ENCODE peak calls at places on chromosomes 4 and X, in six cellular contexts. Z is fibroblast of mammary gland; J is stimulated activated naive B cell treated with anti-CD40 and anti-IgM and Interleukin-4, amounts not matched to agents 10 μg/mL and 1 μg/mL and 100 μg/mL, for 72 hours; K is T-helper 9 cell; I is WERI-Rb-1; S is CD8-positive, alpha-beta memory T cell. A is an unnamed sample.
A peak's percentile ranks its signal among the peaks of the same experiment; 100 is the strongest.

GRCh38 chr4:19133315-19133714 is 1111.8 kb upstream of the LCORL start:
- DNase-seq in Z (no peak), J (no peak), K (no peak), I (no peak), S (no peak), A (no peak)

GRCh38 chrX:151896734-151897474 is 15.8 kb upstream of the MAGEA4 start:
- DNase-seq in Z (peak; percentile 80), J (no peak), K (no peak), I (no peak), S (no peak), A (no peak)

GRCh38 chr4:63348735-63349673 is 1060.2 kb downstream of the TECRL start:
- DNase-seq in Z (no peak), J (no peak), K (no peak), I (peak; percentile 6), S (peak; percentile 41), A (no peak)

GRCh38 chr4:16270654-16271328 is 44.5 kb upstream of the TAPT1 start:
- DNase-seq in Z (no peak), J (no peak), K (no peak), I (no peak), S (no peak), A (no peak)

GRCh38 chrX:150269613-150270254 is 93.4 kb upstream of the MAMLD1 start:
- DNase-seq in Z (peak; percentile 9), J (no peak), K (no peak), I (no peak), S (no peak), A (no peak)

GRCh38 chr4:70183168-70183939 is 12.2 kb upstream of the ODAM start:
- DNase-seq in Z (peak; percentile 65), J (no peak), K (no peak), I (peak; percentile 48), S (no peak), A (peak; percentile 10)

GRCh38 chr4:102693266-102693850 is 67.4 kb downstream of the MANBA start:
- DNase-seq in Z (no peak), J (no peak), K (no peak), I (no peak), S (no peak), A (no peak)

GRCh38 chrX:38109042-38109904 is 102.9 kb downstream of the SYTL5 start:
- DNase-seq in Z (no peak), J (no peak), K (no peak), I (no peak), S (no peak), A (no peak)

GRCh38 chr4:143773998-143774898 is 73.8 kb upstream of the FREM3 start:
- DNase-seq in Z (peak; percentile 68), J (peak; percentile 49), K (no peak), I (peak; percentile 78), S (peak; percentile 60), A (peak; percentile 28)

GRCh38 chr4:64598068-64598467 is 188.8 kb upstream of the TECRL start:
- DNase-seq in Z (peak; percentile 12), J (no peak), K (no peak), I (no peak), S (no peak), A (no peak)

GRCh38 chr4:82865592-82865991 is 25.4 kb downstream of the SEC31A start:
- DNase-seq in Z (peak; percentile 92), J (no peak), K (no peak), I (no peak), S (no peak), A (peak; percentile 59)

GRCh38 chr4:7805533-7806079 is 134.1 kb downstream of the AFAP1 start:
- DNase-seq in Z (peak; percentile 77), J (no peak), K (no peak), I (no peak), S (no peak), A (peak; percentile 55)

GRCh38 chrX:83510466-83511181 is 2.5 kb downstream of the POU3F4 start:
- DNase-seq in Z (no peak), J (no peak), K (no peak), I (no peak), S (no peak), A (no peak)

GRCh38 chrX:79366888-79367749 is at the start of gene ITM2A:
- DNase-seq in Z (peak; percentile 5), J (peak; percentile 33), K (peak; percentile 39), I (no peak), S (peak; percentile 80), A (no peak)

GRCh38 chr4:111639876-111640275 is 505.4 kb upstream of the FAM241A start:
- DNase-seq in Z (peak; percentile 61), J (no peak), K (no peak), I (peak; percentile 27), S (no peak), A (peak; percentile 25)

GRCh38 chr4:168183717-168184571 is 91.6 kb downstream of the ANXA10 start:
- DNase-seq in Z (peak; percentile 51), J (no peak), K (no peak), I (no peak), S (no peak), A (peak; percentile 83)

GRCh38 chrX:68433155-68433980 is at the start of gene OPHN1:
- DNase-seq in Z (peak; percentile 75), J (no peak), K (no peak), I (peak; percentile 70), S (no peak), A (peak; percentile 83)

GRCh38 chr4:17260395-17260907 is 251.4 kb downstream of the QDPR start:
- DNase-seq in Z (no peak), J (no peak), K (no peak), I (no peak), S (no peak), A (no peak)

GRCh38 chrX:118627084-118627758 is 100.2 kb upstream of the IL13RA1 start:
- DNase-seq in Z (peak; percentile 11), J (no peak), K (no peak), I (no peak), S (no peak), A (no peak)

GRCh38 chr4:15649914-15650545 is 5.1 kb downstream of the FBXL5 start:
- DNase-seq in Z (peak; percentile 71), J (peak; percentile 30), K (peak; percentile 38), I (peak; percentile 64), S (peak; percentile 78), A (peak; percentile 67)

GRCh38 chrX:74523870-74524735 is 90.3 kb downstream of the RLIM start:
- DNase-seq in Z (peak; percentile 30), J (no peak), K (no peak), I (no peak), S (no peak), A (no peak)

GRCh38 chr4:14225683-14226207 is 598.2 kb upstream of the BOD1L1 start:
- DNase-seq in Z (no peak), J (no peak), K (no peak), I (no peak), S (no peak), A (no peak)

GRCh38 chrX:136608295-136608933 is 39.5 kb upstream of the CD40LG start:
- DNase-seq in Z (peak; percentile 41), J (peak; percentile 11), K (peak; percentile 34), I (peak; percentile 29), S (peak; percentile 67), A (no peak)

GRCh38 chrX:39242187-39242586 is 440.9 kb downstream of the MID1IP1 start:
- DNase-seq in Z (peak; percentile 19), J (no peak), K (no peak), I (peak; percentile 45), S (no peak), A (peak; percentile 57)

GRCh38 chr4:44927361-44928061 is 201.2 kb upstream of the GNPDA2 start:
- DNase-seq in Z (peak; percentile 47), J (no peak), K (no peak), I (no peak), S (no peak), A (no peak)

GRCh38 chr4:103098331-103098730 is 1.3 kb downstream of the BDH2 start:
- DNase-seq in Z (peak; percentile 10), J (no peak), K (no peak), I (no peak), S (no peak), A (peak; percentile 81)

GRCh38 chrX:148380614-148381561 is 119.5 kb upstream of the AFF2 start:
- DNase-seq in Z (no peak), J (peak; percentile 39), K (peak; percentile 5), I (no peak), S (peak; percentile 57), A (peak; percentile 64)

GRCh38 chr4:23028875-23029274 is 336.1 kb downstream of the GBA3 start:
- DNase-seq in Z (no peak), J (no peak), K (no peak), I (no peak), S (no peak), A (peak; percentile 11)

A was measured in myocyte.